ENCODE peak calls at places on chromosomes 12 and 14, in nine cellular contexts. One of them, this sample, is unnamed.

GRCh38 chr12:124686001-124686884 is 118.8 kb upstream of the NCOR2 start:
- DNase-seq in NCI-H1092 treated with DMSO at 0.1 percent for 48 hours: no peak
- DNase-seq in H1: no peak
- DNase-seq in thoracic aorta: no peak
- DNase-seq in iris pigment epithelial cell: peak
- DNase-seq in cardiac fibroblast: peak
- DNase-seq in activated naive CD4-positive, alpha-beta T cell treated with Interleukin-2 at 50 U/mL for 16 hours: no peak
- DNase-seq in neural crest cell: no peak
- DNase-seq in Right ventricle myocardium superior: no peak
- DNase-seq in this sample: no peak

GRCh38 chr14:59374048-59374447 is 91.1 kb downstream of the GPR135 start:
- DNase-seq in NCI-H1092 treated with DMSO at 0.1 percent for 48 hours: no peak
- DNase-seq in H1: no peak
- DNase-seq in thoracic aorta: no peak
- DNase-seq in iris pigment epithelial cell: no peak
- DNase-seq in cardiac fibroblast: no peak
- DNase-seq in activated naive CD4-positive, alpha-beta T cell treated with Interleukin-2 at 50 U/mL for 16 hours: no peak
- DNase-seq in neural crest cell: no peak
- DNase-seq in Right ventricle myocardium superior: no peak
- DNase-seq in this sample: no peak

GRCh38 chr12:122161682-122162081 is 12.3 kb downstream of the IL31 start:
- DNase-seq in NCI-H1092 treated with DMSO at 0.1 percent for 48 hours: no peak
- DNase-seq in H1: no peak
- DNase-seq in thoracic aorta: no peak
- DNase-seq in iris pigment epithelial cell: no peak
- DNase-seq in cardiac fibroblast: no peak
- DNase-seq in activated naive CD4-positive, alpha-beta T cell treated with Interleukin-2 at 50 U/mL for 16 hours: no peak
- DNase-seq in neural crest cell: no peak
- DNase-seq in Right ventricle myocardium superior: no peak
- DNase-seq in this sample: no peak

GRCh38 chr12:77725611-77726010 is 105.1 kb upstream of the NAV3 start:
- DNase-seq in NCI-H1092 treated with DMSO at 0.1 percent for 48 hours: no peak
- DNase-seq in H1: no peak
- DNase-seq in thoracic aorta: no peak
- DNase-seq in iris pigment epithelial cell: peak
- DNase-seq in cardiac fibroblast: peak
- DNase-seq in activated naive CD4-positive, alpha-beta T cell treated with Interleukin-2 at 50 U/mL for 16 hours: no peak
- DNase-seq in neural crest cell: no peak
- DNase-seq in Right ventricle myocardium superior: no peak
- DNase-seq in this sample: no peak

GRCh38 chr14:64758025-64758521 is 53.8 kb downstream of the PLEKHG3 start:
- DNase-seq in NCI-H1092 treated with DMSO at 0.1 percent for 48 hours: no peak
- DNase-seq in H1: no peak
- DNase-seq in thoracic aorta: no peak
- DNase-seq in iris pigment epithelial cell: peak
- DNase-seq in cardiac fibroblast: peak
- DNase-seq in activated naive CD4-positive, alpha-beta T cell treated with Interleukin-2 at 50 U/mL for 16 hours: peak
- DNase-seq in neural crest cell: no peak
- DNase-seq in Right ventricle myocardium superior: no peak
- DNase-seq in this sample: no peak

GRCh38 chr14:46818147-46818546 is 166.6 kb upstream of the RPL10L start:
- DNase-seq in NCI-H1092 treated with DMSO at 0.1 percent for 48 hours: peak
- DNase-seq in H1: no peak
- DNase-seq in thoracic aorta: no peak
- DNase-seq in iris pigment epithelial cell: no peak
- DNase-seq in cardiac fibroblast: no peak
- DNase-seq in activated naive CD4-positive, alpha-beta T cell treated with Interleukin-2 at 50 U/mL for 16 hours: no peak
- DNase-seq in neural crest cell: no peak
- DNase-seq in Right ventricle myocardium superior: no peak
- DNase-seq in this sample: no peak

GRCh38 chr12:65121049-65121955 is at the start of gene WIF1:
- DNase-seq in NCI-H1092 treated with DMSO at 0.1 percent for 48 hours: peak
- DNase-seq in H1: peak
- DNase-seq in thoracic aorta: no peak
- DNase-seq in iris pigment epithelial cell: no peak
- DNase-seq in cardiac fibroblast: peak
- DNase-seq in activated naive CD4-positive, alpha-beta T cell treated with Interleukin-2 at 50 U/mL for 16 hours: peak
- DNase-seq in neural crest cell: no peak
- DNase-seq in Right ventricle myocardium superior: peak
- DNase-seq in this sample: peak

GRCh38 chr14:94338023-94338422 is 14.9 kb upstream of the SERPINA6 start:
- DNase-seq in NCI-H1092 treated with DMSO at 0.1 percent for 48 hours: no peak
- DNase-seq in H1: no peak
- DNase-seq in thoracic aorta: no peak
- DNase-seq in iris pigment epithelial cell: no peak
- DNase-seq in cardiac fibroblast: no peak
- DNase-seq in activated naive CD4-positive, alpha-beta T cell treated with Interleukin-2 at 50 U/mL for 16 hours: no peak
- DNase-seq in neural crest cell: no peak
- DNase-seq in Right ventricle myocardium superior: no peak
- DNase-seq in this sample: no peak

GRCh38 chr14:101402936-101403660 is 158.2 kb upstream of the DIO3 start:
- DNase-seq in NCI-H1092 treated with DMSO at 0.1 percent for 48 hours: no peak
- DNase-seq in H1: no peak
- DNase-seq in thoracic aorta: no peak
- DNase-seq in iris pigment epithelial cell: peak
- DNase-seq in cardiac fibroblast: peak
- DNase-seq in activated naive CD4-positive, alpha-beta T cell treated with Interleukin-2 at 50 U/mL for 16 hours: no peak
- DNase-seq in neural crest cell: no peak
- DNase-seq in Right ventricle myocardium superior: no peak
- DNase-seq in this sample: no peak

GRCh38 chr14:75577090-75577489 is 1.3 kb upstream of the FLVCR2 start:
- DNase-seq in NCI-H1092 treated with DMSO at 0.1 percent for 48 hours: no peak
- DNase-seq in H1: no peak
- DNase-seq in thoracic aorta: no peak
- DNase-seq in iris pigment epithelial cell: no peak
- DNase-seq in cardiac fibroblast: no peak
- DNase-seq in activated naive CD4-positive, alpha-beta T cell treated with Interleukin-2 at 50 U/mL for 16 hours: no peak
- DNase-seq in neural crest cell: no peak
- DNase-seq in Right ventricle myocardium superior: no peak
- DNase-seq in this sample: no peak

GRCh38 chr12:93390565-93391297 is 13.0 kb downstream of the NUDT4 start:
- DNase-seq in NCI-H1092 treated with DMSO at 0.1 percent for 48 hours: no peak
- DNase-seq in H1: no peak
- DNase-seq in thoracic aorta: no peak
- DNase-seq in iris pigment epithelial cell: no peak
- DNase-seq in cardiac fibroblast: no peak
- DNase-seq in activated naive CD4-positive, alpha-beta T cell treated with Interleukin-2 at 50 U/mL for 16 hours: no peak
- DNase-seq in neural crest cell: no peak
- DNase-seq in Right ventricle myocardium superior: no peak
- DNase-seq in this sample: peak